ENCODE peak calls at places on chromosomes 16 and 17, in four cellular contexts. One of them, this sample, is unnamed.

GRCh38 chr16:31080035-31080629 is 5.9 kb downstream of the ZNF646 start:
- DNase-seq in fibroblast of pulmonary artery: no peak
- DNase-seq in IMR-90: no peak
- DNase-seq in left ventricle myocardium inferior: no peak
- DNase-seq in this sample: no peak

GRCh38 chr16:30092373-30093010 is 768 bp upstream of the TBX6 start:
- DNase-seq in fibroblast of pulmonary artery: peak; percentile 83
- DNase-seq in IMR-90: peak; percentile 27
- DNase-seq in left ventricle myocardium inferior: peak; percentile 75
- DNase-seq in this sample: peak; percentile 55

GRCh38 chr16:87351320-87351698 is 32.3 kb downstream of the FBXO31 start:
- DNase-seq in fibroblast of pulmonary artery: no peak
- DNase-seq in IMR-90: no peak
- DNase-seq in left ventricle myocardium inferior: no peak
- DNase-seq in this sample: peak; percentile 49

GRCh38 chr16:56634715-56635440 is 2.4 kb downstream of the MT1M start:
- DNase-seq in fibroblast of pulmonary artery: no peak
- DNase-seq in IMR-90: no peak
- DNase-seq in left ventricle myocardium inferior: no peak
- DNase-seq in this sample: no peak

GRCh38 chr17:81027591-81028505 is 7.1 kb upstream of the BAIAP2 start:
- DNase-seq in fibroblast of pulmonary artery: no peak
- DNase-seq in IMR-90: no peak
- DNase-seq in left ventricle myocardium inferior: no peak
- DNase-seq in this sample: no peak

GRCh38 chr17:63497708-63498483 is 21.0 kb downstream of the ACE start:
- DNase-seq in fibroblast of pulmonary artery: no peak
- DNase-seq in IMR-90: peak; percentile 13
- DNase-seq in left ventricle myocardium inferior: no peak
- DNase-seq in this sample: peak; percentile 19

GRCh38 chr16:26951950-26952349 is 114.8 kb upstream of the C16orf82 start:
- DNase-seq in fibroblast of pulmonary artery: peak; percentile 1
- DNase-seq in IMR-90: peak; percentile 18
- DNase-seq in left ventricle myocardium inferior: no peak
- DNase-seq in this sample: peak; percentile 43

GRCh38 chr17:19714542-19715411 is 1.6 kb downstream of the SLC47A2 start:
- DNase-seq in fibroblast of pulmonary artery: no peak
- DNase-seq in IMR-90: no peak
- DNase-seq in left ventricle myocardium inferior: no peak
- DNase-seq in this sample: no peak

GRCh38 chr16:2142942-2143868 is 5.2 kb upstream of the RAB26 start:
- DNase-seq in fibroblast of pulmonary artery: no peak
- DNase-seq in IMR-90: no peak
- DNase-seq in left ventricle myocardium inferior: no peak
- DNase-seq in this sample: no peak

GRCh38 chr17:2755941-2756724 is 6.7 kb upstream of the CCDC92B start:
- DNase-seq in fibroblast of pulmonary artery: no peak
- DNase-seq in IMR-90: no peak
- DNase-seq in left ventricle myocardium inferior: no peak
- DNase-seq in this sample: no peak

GRCh38 chr16:54964239-54964638 is 33.6 kb downstream of the IRX5 start:
- DNase-seq in fibroblast of pulmonary artery: no peak
- DNase-seq in IMR-90: no peak
- DNase-seq in left ventricle myocardium inferior: no peak
- DNase-seq in this sample: no peak

GRCh38 chr17:1055231-1055630 is 58.3 kb downstream of the TIMM22 start:
- DNase-seq in fibroblast of pulmonary artery: no peak
- DNase-seq in IMR-90: no peak
- DNase-seq in left ventricle myocardium inferior: no peak
- DNase-seq in this sample: no peak

GRCh38 chr16:79372504-79373184 is 227.9 kb downstream of the MAF start:
- DNase-seq in fibroblast of pulmonary artery: peak; percentile 3
- DNase-seq in IMR-90: no peak
- DNase-seq in left ventricle myocardium inferior: no peak
- DNase-seq in this sample: no peak

GRCh38 chr16:53511084-53511402 is 8.0 kb upstream of the AKTIP start:
- DNase-seq in fibroblast of pulmonary artery: no peak
- DNase-seq in IMR-90: no peak
- DNase-seq in left ventricle myocardium inferior: no peak
- DNase-seq in this sample: no peak

GRCh38 chr16:53509906-53510703 is 7.1 kb upstream of the AKTIP start:
- DNase-seq in fibroblast of pulmonary artery: peak; percentile 81
- DNase-seq in IMR-90: peak; percentile 62
- DNase-seq in left ventricle myocardium inferior: peak; percentile 68
- DNase-seq in this sample: peak; percentile 54

GRCh38 chr16:53507464-53508180 is 4.6 kb upstream of the AKTIP start:
- DNase-seq in fibroblast of pulmonary artery: no peak
- DNase-seq in IMR-90: no peak
- DNase-seq in left ventricle myocardium inferior: no peak
- DNase-seq in this sample: no peak

GRCh38 chr16:53511403-53512280 is 8.6 kb upstream of the AKTIP start:
- DNase-seq in fibroblast of pulmonary artery: no peak
- DNase-seq in IMR-90: no peak
- DNase-seq in left ventricle myocardium inferior: no peak
- DNase-seq in this sample: no peak

GRCh38 chr16:53510704-53511070 is 7.7 kb upstream of the AKTIP start:
- DNase-seq in fibroblast of pulmonary artery: no peak
- DNase-seq in IMR-90: no peak
- DNase-seq in left ventricle myocardium inferior: no peak
- DNase-seq in this sample: no peak
- TF ChIP-seq CTCF in fibroblast of pulmonary artery: no peak
- TF ChIP-seq CTCF in IMR-90: no peak
- TF ChIP-seq CTCF in left ventricle myocardium inferior: peak; percentile 3
- TF ChIP-seq CTCF in this sample: no peak

DNA sequence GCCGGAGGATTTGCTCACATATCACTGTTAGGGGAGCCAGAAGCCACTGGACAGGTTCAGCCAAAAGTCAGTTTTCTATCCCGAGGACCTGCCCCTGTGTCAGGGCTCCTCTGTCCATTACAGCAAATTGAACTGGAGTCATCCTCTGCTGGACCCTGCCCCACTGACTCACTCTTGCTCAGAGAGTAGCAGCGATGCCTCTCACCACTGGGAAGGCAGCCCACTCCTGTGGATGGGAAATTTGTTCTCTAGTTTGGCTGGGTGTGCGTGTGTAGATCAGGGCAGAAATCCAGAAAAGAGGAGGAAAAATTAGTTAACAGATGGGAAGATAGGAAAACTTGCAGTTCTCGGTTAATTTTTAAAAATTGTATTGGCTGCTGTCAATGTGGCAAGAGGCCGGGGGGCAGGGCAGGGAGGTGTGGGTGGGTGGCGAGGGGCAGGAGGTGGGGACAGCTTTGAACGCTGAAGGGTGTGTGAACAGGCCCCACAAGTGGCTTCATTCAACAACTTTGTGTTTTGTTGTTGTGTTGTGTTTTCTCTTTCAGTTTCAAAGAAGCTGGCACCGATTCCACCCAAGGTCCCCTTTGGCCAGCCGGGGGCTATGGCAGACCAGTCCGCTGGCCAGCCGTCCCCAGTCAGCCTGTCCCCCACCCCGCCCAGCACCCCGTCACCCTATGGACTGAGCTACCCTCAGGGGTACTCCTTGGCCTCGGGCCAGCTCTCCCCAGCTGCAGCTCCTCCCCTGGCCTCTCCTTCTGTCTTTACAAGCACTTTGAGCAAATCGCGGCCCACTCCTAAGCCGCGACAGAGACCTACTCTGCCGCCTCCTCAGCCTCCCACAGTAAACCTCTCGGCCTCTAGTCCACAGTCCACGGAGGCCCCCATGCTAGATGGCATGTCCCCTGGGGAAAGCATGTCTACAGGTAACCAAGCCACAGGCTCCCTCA is 33.6 kb downstream of the ELAC2 start:
- DNase-seq in fibroblast of pulmonary artery: peak; percentile 71
- DNase-seq in IMR-90: peak; percentile 96
- DNase-seq in left ventricle myocardium inferior: peak; percentile 61
- DNase-seq in this sample: peak; percentile 77
- H3K4me3 ChIP-seq in fibroblast of pulmonary artery: no peak overlapping the region
- H3K4me3 ChIP-seq in IMR-90: no peak overlapping the region
- H3K4me3 ChIP-seq in left ventricle myocardium inferior: peak overlapping the region; percentile 36
- H3K4me3 ChIP-seq in this sample: no peak overlapping the region

DNA sequence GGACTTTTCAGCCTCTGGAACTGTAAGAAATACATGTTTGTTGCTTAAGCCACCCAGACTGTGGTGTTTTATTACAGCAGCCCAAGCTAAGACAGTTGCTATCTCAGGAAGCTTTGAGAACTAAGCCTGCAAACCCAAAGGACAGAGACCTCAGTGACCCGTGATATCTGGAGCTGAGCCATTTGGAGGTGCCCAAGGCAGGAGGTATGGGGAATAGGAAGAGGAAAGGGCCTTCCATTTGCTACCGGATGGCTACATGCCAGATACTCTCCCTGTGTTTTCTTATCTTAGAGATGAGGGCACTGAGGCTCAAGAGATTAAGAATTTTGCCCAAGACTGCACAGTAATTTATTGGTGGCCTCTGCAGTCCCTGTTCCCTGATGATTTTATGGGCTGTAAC is 622.1 kb upstream of the CDH5 start:
- DNase-seq in fibroblast of pulmonary artery: no peak
- DNase-seq in IMR-90: no peak
- DNase-seq in left ventricle myocardium inferior: no peak
- DNase-seq in this sample: no peak
- TF ChIP-seq CTCF in fibroblast of pulmonary artery: no peak
- TF ChIP-seq CTCF in IMR-90: no peak
- TF ChIP-seq CTCF in left ventricle myocardium inferior: no peak
- TF ChIP-seq CTCF in this sample: no peak

GRCh38 chr16:962901-963814 is 7.6 kb downstream of the LMF1 start:
- DNase-seq in fibroblast of pulmonary artery: no peak
- DNase-seq in IMR-90: no peak
- DNase-seq in left ventricle myocardium inferior: no peak
- DNase-seq in this sample: no peak
- H3K4me3 ChIP-seq in fibroblast of pulmonary artery: no peak overlapping the region
- H3K4me3 ChIP-seq in IMR-90: no peak overlapping the region
- H3K4me3 ChIP-seq in left ventricle myocardium inferior: no peak overlapping the region
- H3K4me3 ChIP-seq in this sample: no peak overlapping the region

GRCh38 chr16:88642881-88643545 is 4.6 kb downstream of the IL17C start:
- DNase-seq in fibroblast of pulmonary artery: no peak
- DNase-seq in IMR-90: no peak
- DNase-seq in left ventricle myocardium inferior: no peak
- DNase-seq in this sample: no peak
- TF ChIP-seq CTCF in fibroblast of pulmonary artery: no peak
- TF ChIP-seq CTCF in IMR-90: no peak
- TF ChIP-seq CTCF in left ventricle myocardium inferior: no peak
- TF ChIP-seq CTCF in this sample: no peak

DNA sequence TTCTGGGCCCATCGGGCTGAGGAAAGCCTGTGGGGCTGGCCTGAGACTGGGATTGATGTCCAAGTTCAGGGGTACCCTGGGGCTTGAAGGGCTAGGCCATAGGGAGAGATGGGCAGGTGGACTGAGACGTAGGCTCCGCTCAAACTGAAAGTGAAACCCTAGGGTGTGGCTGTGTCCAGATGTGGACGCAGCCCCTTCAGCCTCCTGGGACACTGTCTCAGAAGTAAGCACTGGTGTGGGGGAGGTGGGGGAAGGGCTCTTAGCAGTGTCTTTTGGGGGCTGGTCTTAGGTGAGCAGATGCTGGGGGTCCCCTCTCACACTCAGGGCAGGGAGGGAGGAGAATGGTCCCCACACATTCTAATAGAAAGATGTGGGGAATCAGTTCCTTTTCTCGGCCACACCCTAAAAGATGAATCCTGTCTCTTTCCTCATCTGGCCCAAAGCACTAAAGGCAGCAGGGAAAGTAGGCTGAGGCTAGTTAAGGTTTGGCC is 5.5 kb downstream of the FMNL1 start:
- DNase-seq in fibroblast of pulmonary artery: no peak
- DNase-seq in IMR-90: no peak
- DNase-seq in left ventricle myocardium inferior: no peak
- DNase-seq in this sample: no peak
- H3K4me3 ChIP-seq in fibroblast of pulmonary artery: no peak overlapping the region
- H3K4me3 ChIP-seq in IMR-90: no peak overlapping the region
- H3K4me3 ChIP-seq in left ventricle myocardium inferior: peak overlapping the region; percentile 53
- H3K4me3 ChIP-seq in this sample: no peak overlapping the region

GRCh38 chr17:41864498-41864836 is 756 bp downstream of the KLHL11 start:
- DNase-seq in fibroblast of pulmonary artery: peak; percentile 7
- DNase-seq in IMR-90: no peak
- DNase-seq in left ventricle myocardium inferior: no peak
- DNase-seq in this sample: no peak

GRCh38 chr17:41863074-41863843 is 2.0 kb downstream of the KLHL11 start:
- DNase-seq in fibroblast of pulmonary artery: no peak
- DNase-seq in IMR-90: no peak
- DNase-seq in left ventricle myocardium inferior: no peak
- DNase-seq in this sample: no peak

GRCh38 chr17:41868568-41868967 is 3.3 kb upstream of the KLHL11 start:
- DNase-seq in fibroblast of pulmonary artery: no peak
- DNase-seq in IMR-90: no peak
- DNase-seq in left ventricle myocardium inferior: no peak
- DNase-seq in this sample: no peak

GRCh38 chr17:41865596-41865893 is 322 bp upstream of the KLHL11 start:
- DNase-seq in fibroblast of pulmonary artery: no peak
- DNase-seq in IMR-90: no peak
- DNase-seq in left ventricle myocardium inferior: no peak
- DNase-seq in this sample: no peak

GRCh38 chr17:41864837-41865595 is at the start of gene KLHL11:
- DNase-seq in fibroblast of pulmonary artery: peak; percentile 89
- DNase-seq in IMR-90: peak; percentile 85
- DNase-seq in left ventricle myocardium inferior: peak; percentile 91
- DNase-seq in this sample: peak; percentile 97
- TF ChIP-seq CTCF in fibroblast of pulmonary artery: no peak
- TF ChIP-seq CTCF in IMR-90: no peak
- TF ChIP-seq CTCF in left ventricle myocardium inferior: peak; percentile 31
- TF ChIP-seq CTCF in this sample: no peak

GRCh38 chr16:17469742-17470001 is 1.1 kb downstream of the XYLT1 start:
- DNase-seq in fibroblast of pulmonary artery: no peak
- DNase-seq in IMR-90: no peak
- DNase-seq in left ventricle myocardium inferior: no peak
- DNase-seq in this sample: no peak
- H3K4me3 ChIP-seq in fibroblast of pulmonary artery: peak overlapping the region; percentile 41
- H3K4me3 ChIP-seq in IMR-90: peak overlapping the region; percentile 70
- H3K4me3 ChIP-seq in left ventricle myocardium inferior: peak overlapping the region; percentile 71
- H3K4me3 ChIP-seq in this sample: peak overlapping the region; percentile 61

DNA sequence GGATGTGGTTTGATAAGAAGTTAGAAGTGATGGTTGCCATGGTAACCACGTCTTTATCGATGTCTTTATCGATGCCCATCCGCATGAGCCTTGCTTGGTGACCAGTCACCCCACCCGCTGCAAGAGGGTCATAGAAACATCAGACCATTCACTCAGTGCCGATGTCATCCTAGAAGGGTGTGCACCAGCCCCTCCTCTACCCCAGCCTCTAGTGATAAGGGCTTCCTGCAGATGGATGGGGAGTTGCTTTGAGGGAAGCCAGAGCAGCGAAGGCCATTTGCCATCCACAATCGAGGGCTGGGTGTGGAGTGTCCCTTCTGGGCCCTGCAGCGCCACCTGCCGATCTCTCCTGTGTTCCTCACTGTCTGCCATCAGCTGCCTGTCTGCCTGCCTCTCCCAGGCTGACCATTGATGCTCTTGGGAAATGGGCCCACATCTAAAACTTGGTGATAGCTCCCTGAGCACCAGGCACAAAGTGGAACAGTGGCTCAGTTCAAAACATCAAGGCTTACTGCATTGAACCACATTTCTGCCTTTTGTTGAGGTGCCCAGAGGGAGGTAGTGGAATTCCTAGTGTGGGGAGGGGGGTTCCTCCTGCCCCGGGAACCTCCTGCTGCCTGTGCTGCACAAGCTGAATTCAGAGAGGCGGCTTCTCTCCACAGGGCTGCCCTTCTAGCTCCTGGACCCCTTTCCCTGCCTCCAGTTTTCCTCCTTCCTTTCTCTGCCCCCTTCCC is 8.9 kb downstream of the CALB2 start:
- DNase-seq in fibroblast of pulmonary artery: peak; percentile 49
- DNase-seq in IMR-90: peak; percentile 21
- DNase-seq in left ventricle myocardium inferior: no peak
- DNase-seq in this sample: peak; percentile 38
- TF ChIP-seq CTCF in fibroblast of pulmonary artery: peak; percentile 62
- TF ChIP-seq CTCF in IMR-90: peak; percentile 50
- TF ChIP-seq CTCF in left ventricle myocardium inferior: peak; percentile 44
- TF ChIP-seq CTCF in this sample: peak; percentile 49